ENCODE peak calls at places on chromosome 2, in seven cellular contexts. A is nephron progenitor cell; Z is MCF 10A; B is activated CD8-positive, alpha-beta T cell treated with anti-CD3 and anti-CD28 coated beads for 36 hours; C is HepG2; L is HCT116; Y is lower lobe of right lung. J is an unnamed sample.

GRCh38 chr2:71426721-71427120 is 26.6 kb upstream of the DYSF start:
- DNase-seq in A (no peak), Z (no peak), B (no peak), C (no peak), L (no peak), Y (no peak), J (no peak)

GRCh38 chr2:12723741-12724463 is 7.2 kb downstream of the TRIB2 start:
- DNase-seq in A (no peak), Z (no peak), B (no peak), C (no peak), L (no peak), Y (no peak), J (no peak)

GRCh38 chr2:10668402-10669012 is 21.3 kb downstream of the NOL10 start:
- DNase-seq in A (peak), Z (peak), B (peak), C (peak), L (peak), Y (no peak), J (no peak)

GRCh38 chr2:172864182-172864581 is 128.5 kb downstream of the RAPGEF4 start:
- DNase-seq in A (peak), Z (peak), B (peak), C (peak), L (peak), Y (peak), J (peak)

GRCh38 chr2:3298201-3298600 is 79.4 kb downstream of the EIPR1 start:
- DNase-seq in A (no peak), Z (no peak), B (no peak), C (no peak), L (no peak), Y (no peak), J (no peak)

GRCh38 chr2:3778841-3779505 is 75.6 kb downstream of the DCDC2C start:
- DNase-seq in A (no peak), Z (no peak), B (no peak), C (no peak), L (no peak), Y (no peak), J (no peak)

GRCh38 chr2:199463000-199463692 is 5.4 kb upstream of the SATB2 start:
- DNase-seq in A (peak), Z (peak), B (peak), C (no peak), L (no peak), Y (peak), J (peak)

GRCh38 chr2:31070339-31070738 is 67.9 kb downstream of the GALNT14 start:
- DNase-seq in A (no peak), Z (peak), B (no peak), C (no peak), L (no peak), Y (no peak), J (peak)

GRCh38 chr2:218863021-218863520 is 3.5 kb downstream of the WNT6 start:
- DNase-seq in A (no peak), Z (no peak), B (no peak), C (no peak), L (no peak), Y (no peak), J (no peak)

GRCh38 chr2:203804766-203805484 is 62.6 kb upstream of the CTLA4 start:
- DNase-seq in A (no peak), Z (no peak), B (no peak), C (no peak), L (no peak), Y (no peak), J (no peak)

GRCh38 chr2:113818382-113818951 is 62.0 kb upstream of the SLC35F5 start:
- DNase-seq in A (peak), Z (peak), B (no peak), C (peak), L (peak), Y (peak), J (no peak)

GRCh38 chr2:121408641-121409040 is 122.0 kb upstream of the RNU4ATAC start:
- DNase-seq in A (no peak), Z (no peak), B (no peak), C (no peak), L (no peak), Y (no peak), J (no peak)

GRCh38 chr2:36561223-36561944 is 36.6 kb downstream of the FEZ2 start:
- DNase-seq in A (no peak), Z (peak), B (no peak), C (peak), L (peak), Y (no peak), J (no peak)

GRCh38 chr2:238282861-238283738 is 5.3 kb downstream of the PER2 start:
- DNase-seq in A (no peak), Z (no peak), B (no peak), C (no peak), L (no peak), Y (peak), J (no peak)

GRCh38 chr2:64929329-64929728 is 59.9 kb upstream of the SLC1A4 start:
- DNase-seq in A (no peak), Z (no peak), B (no peak), C (no peak), L (no peak), Y (no peak), J (no peak)

GRCh38 chr2:223601932-223602676 is at the start of gene SCG2:
- DNase-seq in A (peak), Z (peak), B (peak), C (peak), L (peak), Y (peak), J (peak)

GRCh38 chr2:138777996-138778395 is 2.2 kb downstream of the NXPH2 start:
- DNase-seq in A (peak), Z (no peak), B (no peak), C (peak), L (no peak), Y (no peak), J (no peak)

GRCh38 chr2:25587361-25587760 is 86.0 kb downstream of the DTNB start:
- DNase-seq in A (no peak), Z (peak), B (peak), C (no peak), L (no peak), Y (no peak), J (peak)

GRCh38 chr2:17821080-17821479 is 4.8 kb downstream of the MSGN1 start:
- DNase-seq in A (no peak), Z (no peak), B (no peak), C (no peak), L (no peak), Y (no peak), J (no peak)

GRCh38 chr2:79935771-79936657 is 368.5 kb downstream of the LRRTM1 start:
- DNase-seq in A (peak), Z (peak), B (peak), C (peak), L (no peak), Y (no peak), J (no peak)

GRCh38 chr2:175435012-175435411 is 253.5 kb upstream of the ATP5MC3 start:
- DNase-seq in A (no peak), Z (peak), B (no peak), C (no peak), L (no peak), Y (no peak), J (no peak)

GRCh38 chr2:25375989-25376545 is 34.3 kb upstream of the DNMT3A start:
- DNase-seq in A (no peak), Z (no peak), B (no peak), C (no peak), L (no peak), Y (no peak), J (no peak)

GRCh38 chr2:176122266-176122632 is 270 bp upstream of the HOXD9 start:
- DNase-seq in A (no peak), Z (no peak), B (no peak), C (no peak), L (no peak), Y (no peak), J (no peak)

GRCh38 chr2:239398536-239398935 is 2.3 kb downstream of the HDAC4 start:
- DNase-seq in A (no peak), Z (no peak), B (no peak), C (no peak), L (no peak), Y (no peak), J (no peak)

GRCh38 chr2:105952131-105952530 is 207.4 kb downstream of the NCK2 start:
- DNase-seq in A (no peak), Z (no peak), B (no peak), C (no peak), L (no peak), Y (no peak), J (no peak)

DNA sequence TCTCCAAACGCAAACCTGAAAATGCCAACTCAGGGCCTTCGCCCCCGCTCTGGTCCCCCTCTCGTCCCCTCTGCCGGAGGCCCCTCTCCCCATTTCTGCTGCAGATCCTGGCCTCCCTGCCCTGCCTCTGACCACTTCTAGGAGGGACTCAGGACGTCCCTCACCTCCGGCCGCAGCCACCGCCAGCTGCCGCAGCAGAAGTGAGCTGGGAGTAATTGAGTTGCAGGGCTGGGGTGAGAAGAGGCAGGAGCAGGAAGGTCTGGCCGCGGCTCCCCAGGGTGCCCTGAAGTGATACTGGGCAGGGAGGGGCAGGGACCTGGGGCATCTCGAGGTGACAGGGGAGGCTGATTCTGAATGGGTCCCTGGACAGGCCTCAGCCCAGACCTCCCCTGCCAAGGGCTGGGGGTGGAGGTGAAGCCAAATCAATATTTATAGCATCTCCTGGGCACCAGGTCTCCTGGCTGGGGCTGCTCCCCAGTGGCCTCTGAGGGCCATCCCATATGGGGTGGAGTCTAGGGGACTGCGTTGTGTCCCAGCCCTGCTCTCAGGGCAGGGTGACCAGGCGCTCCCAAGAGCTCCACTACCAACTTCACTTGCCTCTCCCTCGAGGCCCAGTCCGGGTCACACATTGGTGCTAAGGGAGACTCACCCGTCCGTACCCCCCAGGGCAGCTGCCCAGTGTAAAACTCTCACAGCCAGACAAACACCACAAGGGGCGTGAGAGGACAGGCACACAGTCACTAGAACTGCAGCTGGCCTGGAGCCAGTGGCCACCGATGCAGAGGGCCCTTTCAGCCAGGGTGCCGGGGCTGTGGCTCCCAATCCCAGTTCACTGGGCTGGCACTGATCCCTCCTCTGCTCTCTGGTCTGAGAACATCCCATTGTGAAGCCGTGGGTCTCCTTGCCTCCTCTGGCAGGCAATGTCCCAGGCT is 33.0 kb downstream of the KCNIP3 start:
- DNase-seq in A (no peak), Z (peak), B (no peak), C (no peak), L (no peak), Y (no peak), J (no peak)
- TF ChIP-seq CTCF in A (no peak), Z (no peak), B (no peak), C (no peak), L (no peak), Y (no peak), J (no peak)

DNA sequence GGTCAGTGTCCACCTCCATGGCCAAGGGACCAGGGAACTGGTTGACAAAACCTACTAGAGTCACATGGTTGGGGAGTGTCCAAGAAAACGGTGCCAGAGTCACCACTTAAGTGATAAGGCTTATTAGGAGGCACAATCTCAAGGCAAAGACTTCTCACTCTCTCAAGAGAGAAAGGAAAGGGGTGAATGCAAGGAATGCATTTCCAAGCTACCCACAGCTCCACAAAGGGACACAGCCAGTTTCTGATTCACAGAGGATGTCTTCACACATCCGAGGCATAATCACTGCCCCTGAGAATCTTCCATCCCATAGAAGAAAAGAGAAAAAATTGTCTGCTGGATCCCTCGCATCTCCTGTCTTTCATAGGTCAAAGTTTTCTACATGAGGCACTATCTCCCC is 269.3 kb downstream of the TNS1 start:
- DNase-seq in A (no peak), Z (no peak), B (no peak), C (no peak), L (no peak), Y (no peak), J (no peak)
- TF ChIP-seq CTCF in A (no peak), Z (no peak), B (no peak), C (no peak), L (no peak), Y (no peak), J (no peak)

DNA sequence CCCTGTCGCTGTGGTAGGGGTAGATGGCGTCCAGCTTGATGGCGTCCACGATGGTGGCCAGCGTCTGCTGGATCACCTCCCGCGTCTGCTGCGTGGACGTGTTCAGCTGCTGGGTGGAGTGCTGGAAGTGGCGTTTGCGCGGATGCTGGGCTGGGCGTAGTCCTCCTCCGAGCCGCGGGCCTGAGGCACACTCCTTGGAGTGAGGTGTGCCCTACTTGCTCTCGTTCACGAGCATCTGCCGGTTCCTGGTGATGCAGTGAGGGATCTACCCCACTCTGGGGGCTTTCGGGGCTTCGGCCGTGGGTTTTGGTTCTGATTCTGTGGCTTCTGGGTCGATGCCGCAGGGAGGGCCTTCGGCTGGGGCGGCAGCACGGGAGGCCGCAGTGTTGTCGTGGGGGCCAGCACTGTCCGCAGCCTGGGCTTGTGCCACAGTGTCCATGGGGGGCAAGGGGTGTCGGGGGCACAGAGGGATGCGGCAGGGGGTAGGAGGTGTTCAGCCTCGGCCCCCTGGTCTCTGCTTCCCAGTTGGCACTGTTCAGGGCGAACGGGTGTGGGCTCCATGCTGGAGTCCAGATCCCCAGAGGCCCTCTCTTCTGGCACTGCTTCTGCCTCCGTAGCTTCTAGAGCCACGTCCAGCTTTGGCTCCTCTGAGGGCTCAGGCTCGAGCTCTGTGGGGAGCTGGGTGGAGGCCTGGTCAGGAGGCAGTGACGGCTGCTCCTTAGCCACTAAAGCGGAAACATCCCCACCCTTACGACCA is 890.6 kb upstream of the LRRTM1 start:
- DNase-seq in A (no peak), Z (no peak), B (no peak), C (no peak), L (no peak), Y (peak), J (no peak)
- TF ChIP-seq CTCF in A (no peak), Z (no peak), B (no peak), C (no peak), L (no peak), Y (no peak), J (no peak)

DNA sequence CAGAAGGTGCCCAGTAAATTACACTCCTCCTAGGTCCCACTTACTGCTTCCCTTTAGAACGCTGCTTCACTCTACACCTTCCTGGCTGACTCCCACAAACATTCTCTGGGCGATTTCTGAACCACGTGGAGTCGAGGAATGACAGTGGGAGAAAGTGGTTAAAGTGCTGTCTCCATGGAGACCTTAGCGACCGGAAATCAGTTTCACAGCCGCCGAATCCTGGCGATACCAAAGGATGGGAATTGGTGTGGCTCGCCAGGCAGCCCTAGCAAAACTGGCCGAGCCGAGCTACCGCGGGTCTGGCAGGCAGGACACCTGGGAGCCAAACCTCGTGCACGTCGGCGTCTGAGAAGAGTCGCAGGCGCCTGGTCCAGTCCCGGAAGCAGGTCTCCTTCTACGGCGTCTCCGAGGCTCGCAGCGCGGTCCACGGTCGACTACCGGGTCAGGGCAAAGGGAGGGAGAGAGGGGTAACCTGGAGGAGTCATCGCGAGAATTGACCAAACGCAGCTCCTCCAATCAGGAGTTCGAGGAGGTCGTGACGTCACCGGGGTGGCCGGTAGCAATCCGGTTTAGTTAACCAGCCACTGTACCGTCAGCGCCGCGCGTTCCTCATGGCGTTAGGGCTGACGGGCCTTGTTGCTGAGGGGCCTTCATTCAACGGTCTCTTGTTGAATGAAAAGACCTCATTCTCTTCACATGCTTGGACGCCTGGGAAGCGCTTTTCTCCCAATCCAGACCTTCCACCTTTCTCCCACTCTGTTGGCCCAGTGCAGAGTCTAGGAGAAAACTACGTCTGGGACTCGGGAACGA is at the start of gene THADA:
- DNase-seq in A (peak), Z (peak), B (peak), C (peak), L (peak), Y (peak), J (peak)
- TF ChIP-seq CTCF in A (no peak), Z (no peak), B (no peak), C (no peak), L (no peak), Y (no peak), J (no peak)

GRCh38 chr2:185130685-185131084 is 532.4 kb downstream of the ZNF804A start:
- DNase-seq in A (no peak), Z (no peak), B (no peak), C (no peak), L (no peak), Y (no peak), J (no peak)
- TF ChIP-seq CTCF in A (no peak), Z (no peak), B (no peak), C (no peak), L (no peak), Y (no peak), J (no peak)

GRCh38 chr2:119319593-119319992 is 47.0 kb downstream of the C2orf76 start:
- DNase-seq in A (no peak), Z (no peak), B (no peak), C (no peak), L (no peak), Y (no peak), J (no peak)
- TF ChIP-seq CTCF in A (no peak), Z (no peak), B (no peak), C (no peak), L (no peak), Y (no peak), J (no peak)

GRCh38 chr2:119646149-119646548 is 32.9 kb upstream of the TMEM177 start:
- DNase-seq in A (no peak), Z (no peak), B (no peak), C (no peak), L (no peak), Y (no peak), J (no peak)
- TF ChIP-seq CTCF in A (no peak), Z (no peak), B (no peak), C (no peak), L (no peak), Y (no peak), J (no peak)